ENCODE peak calls at places on chromosomes 16 and 17, in six cellular contexts. One of them, this sample, is unnamed.

GRCh38 chr16:83581082-83581481 is 226.7 kb upstream of the HSBP1 start:
- DNase-seq in HepG2: no peak
- DNase-seq in H1: no peak
- DNase-seq in K562: no peak
- DNase-seq in GM12878: no peak
- DNase-seq in HCT116: no peak
- DNase-seq in this sample: no peak

GRCh38 chr17:40329981-40330794 is 21.2 kb downstream of the RARA start:
- DNase-seq in GM12878: no peak
- DNase-seq in HepG2: no peak
- DNase-seq in K562: no peak
- DNase-seq in HCT116: no peak
- DNase-seq in H1: no peak
- DNase-seq in this sample: no peak

GRCh38 chr17:79174193-79174765 is 99.7 kb downstream of the ENGASE start:
- DNase-seq in GM12878: no peak
- DNase-seq in K562: no peak
- DNase-seq in HCT116: no peak
- DNase-seq in H1: no peak
- DNase-seq in HepG2: no peak
- DNase-seq in this sample: no peak

GRCh38 chr16:27405546-27406451 is 3.8 kb downstream of the IL21R start:
- DNase-seq in HCT116: no peak
- DNase-seq in K562: no peak
- DNase-seq in GM12878: no peak
- DNase-seq in HepG2: no peak
- DNase-seq in H1: no peak
- DNase-seq in this sample: no peak

GRCh38 chr16:880471-881171 is 80.1 kb upstream of the GNG13 start:
- DNase-seq in HepG2: no peak
- DNase-seq in H1: no peak
- DNase-seq in K562: no peak
- DNase-seq in GM12878: no peak
- DNase-seq in HCT116: no peak
- DNase-seq in this sample: no peak

GRCh38 chr16:85389679-85390470 is 223.2 kb upstream of the GSE1 start:
- DNase-seq in HepG2: no peak
- DNase-seq in H1: no peak
- DNase-seq in K562: no peak
- DNase-seq in GM12878: no peak
- DNase-seq in HCT116: no peak
- DNase-seq in this sample: no peak

GRCh38 chr17:76091526-76092285 is 11.9 kb downstream of the EXOC7 start:
- DNase-seq in H1: no peak
- DNase-seq in K562: no peak
- DNase-seq in HepG2: no peak
- DNase-seq in HCT116: no peak
- DNase-seq in GM12878: no peak
- DNase-seq in this sample: no peak

GRCh38 chr16:30025574-30025973 is 2.6 kb downstream of the C16orf92 start:
- DNase-seq in GM12878: no peak
- DNase-seq in HepG2: no peak
- DNase-seq in K562: no peak
- DNase-seq in H1: no peak
- DNase-seq in HCT116: no peak
- DNase-seq in this sample: no peak

GRCh38 chr17:29590979-29591736 is 1.7 kb upstream of the GIT1 start:
- DNase-seq in H1: no peak
- DNase-seq in K562: peak; percentile 74
- DNase-seq in HepG2: peak; percentile 58
- DNase-seq in HCT116: peak; percentile 48
- DNase-seq in GM12878: no peak
- DNase-seq in this sample: no peak

GRCh38 chr17:21493993-21494392 is 117.8 kb downstream of the KCNJ12 start:
- DNase-seq in K562: no peak
- DNase-seq in HepG2: no peak
- DNase-seq in GM12878: no peak
- DNase-seq in H1: no peak
- DNase-seq in HCT116: no peak
- DNase-seq in this sample: no peak

GRCh38 chr16:19138601-19139000 is 24.8 kb downstream of the ITPRIPL2 start:
- DNase-seq in H1: no peak
- DNase-seq in K562: no peak
- DNase-seq in GM12878: no peak
- DNase-seq in HCT116: no peak
- DNase-seq in HepG2: no peak
- DNase-seq in this sample: no peak

GRCh38 chr16:28863929-28864886 is 565 bp downstream of the SH2B1 start:
- DNase-seq in H1: no peak
- DNase-seq in K562: peak; percentile 24
- DNase-seq in GM12878: no peak
- DNase-seq in HCT116: no peak
- DNase-seq in HepG2: no peak
- DNase-seq in this sample: no peak

GRCh38 chr17:28871056-28871579 is 16.3 kb downstream of the ERAL1 start:
- DNase-seq in GM12878: peak; percentile 79
- DNase-seq in HCT116: no peak
- DNase-seq in HepG2: no peak
- DNase-seq in K562: no peak
- DNase-seq in H1: no peak
- DNase-seq in this sample: no peak

GRCh38 chr17:50279181-50279526 is 4.9 kb downstream of the TMEM92 start:
- DNase-seq in K562: no peak
- DNase-seq in H1: no peak
- DNase-seq in GM12878: no peak
- DNase-seq in HCT116: no peak
- DNase-seq in HepG2: no peak
- DNase-seq in this sample: no peak

GRCh38 chr16:66260522-66261290 is 105.8 kb upstream of the CDH5 start:
- DNase-seq in K562: no peak
- DNase-seq in HepG2: no peak
- DNase-seq in H1: no peak
- DNase-seq in GM12878: no peak
- DNase-seq in HCT116: no peak
- DNase-seq in this sample: no peak

GRCh38 chr17:45263477-45263860 is 1.6 kb upstream of the SPATA32 start:
- DNase-seq in HCT116: no peak
- DNase-seq in H1: no peak
- DNase-seq in K562: no peak
- DNase-seq in HepG2: no peak
- DNase-seq in GM12878: no peak
- DNase-seq in this sample: no peak

GRCh38 chr17:18281815-18282214 is 21.4 kb downstream of the MIEF2 start:
- DNase-seq in GM12878: no peak
- DNase-seq in K562: no peak
- DNase-seq in HepG2: no peak
- DNase-seq in H1: no peak
- DNase-seq in HCT116: no peak
- DNase-seq in this sample: no peak

GRCh38 chr17:50684612-50685333 is 22.9 kb downstream of the ANKRD40 start:
- DNase-seq in HCT116: no peak
- DNase-seq in H1: no peak
- DNase-seq in K562: no peak
- DNase-seq in HepG2: peak; percentile 98
- DNase-seq in GM12878: no peak
- DNase-seq in this sample: no peak

GRCh38 chr16:5042574-5043171 is 8.9 kb upstream of the NAGPA start:
- DNase-seq in K562: no peak
- DNase-seq in H1: no peak
- DNase-seq in GM12878: no peak
- DNase-seq in HepG2: peak; percentile 73
- DNase-seq in HCT116: peak; percentile 27
- DNase-seq in this sample: no peak

GRCh38 chr17:35051579-35052239 is 11.8 kb downstream of the RFFL start:
- DNase-seq in H1: no peak
- DNase-seq in HCT116: no peak
- DNase-seq in K562: no peak
- DNase-seq in HepG2: peak; percentile 78
- DNase-seq in GM12878: no peak
- DNase-seq in this sample: no peak

GRCh38 chr16:17177968-17178880 is 292.5 kb downstream of the XYLT1 start:
- DNase-seq in H1: no peak
- DNase-seq in K562: no peak
- DNase-seq in GM12878: no peak
- DNase-seq in HCT116: no peak
- DNase-seq in HepG2: no peak
- DNase-seq in this sample: no peak

GRCh38 chr16:72073831-72074230 is 10.8 kb downstream of the HPR start:
- DNase-seq in GM12878: no peak
- DNase-seq in HepG2: no peak
- DNase-seq in HCT116: no peak
- DNase-seq in H1: no peak
- DNase-seq in K562: no peak
- DNase-seq in this sample: no peak

GRCh38 chr17:80257716-80258213 is 2.9 kb upstream of the RNF213 start:
- DNase-seq in GM12878: no peak
- DNase-seq in K562: no peak
- DNase-seq in HepG2: no peak
- DNase-seq in H1: no peak
- DNase-seq in HCT116: no peak
- DNase-seq in this sample: no peak

GRCh38 chr16:86768231-86768791 is 190.0 kb downstream of the FOXL1 start:
- DNase-seq in HepG2: no peak
- DNase-seq in HCT116: no peak
- DNase-seq in GM12878: no peak
- DNase-seq in H1: no peak
- DNase-seq in K562: no peak
- DNase-seq in this sample: no peak
- TF ChIP-seq ZNF274 in HepG2: no peak
- TF ChIP-seq ZNF274 in HCT116: no peak
- TF ChIP-seq ZNF274 in GM12878: no peak
- TF ChIP-seq ZNF274 in H1: no peak
- TF ChIP-seq ZNF274 in K562: no peak
- TF ChIP-seq ZNF274 in this sample: no peak

GRCh38 chr17:67993998-67994361 is 2.3 kb downstream of the C17orf58 start:
- DNase-seq in HepG2: peak; percentile 28
- DNase-seq in GM12878: no peak
- DNase-seq in H1: no peak
- DNase-seq in HCT116: no peak
- DNase-seq in K562: peak; percentile 44
- DNase-seq in this sample: no peak

GRCh38 chr17:67993153-67993997 is 2.9 kb downstream of the C17orf58 start:
- DNase-seq in H1: no peak
- DNase-seq in HepG2: peak; percentile 68
- DNase-seq in GM12878: no peak
- DNase-seq in K562: peak; percentile 87
- DNase-seq in HCT116: peak; percentile 81
- DNase-seq in this sample: no peak

GRCh38 chr17:67992541-67993152 is 3.6 kb downstream of the C17orf58 start:
- DNase-seq in HCT116: no peak
- DNase-seq in HepG2: no peak
- DNase-seq in H1: no peak
- DNase-seq in GM12878: no peak
- DNase-seq in K562: no peak
- DNase-seq in this sample: no peak

GRCh38 chr17:67995568-67996191 is 589 bp downstream of the C17orf58 start:
- DNase-seq in GM12878: no peak
- DNase-seq in K562: no peak
- DNase-seq in HepG2: no peak
- DNase-seq in HCT116: no peak
- DNase-seq in H1: no peak
- DNase-seq in this sample: no peak

DNA sequence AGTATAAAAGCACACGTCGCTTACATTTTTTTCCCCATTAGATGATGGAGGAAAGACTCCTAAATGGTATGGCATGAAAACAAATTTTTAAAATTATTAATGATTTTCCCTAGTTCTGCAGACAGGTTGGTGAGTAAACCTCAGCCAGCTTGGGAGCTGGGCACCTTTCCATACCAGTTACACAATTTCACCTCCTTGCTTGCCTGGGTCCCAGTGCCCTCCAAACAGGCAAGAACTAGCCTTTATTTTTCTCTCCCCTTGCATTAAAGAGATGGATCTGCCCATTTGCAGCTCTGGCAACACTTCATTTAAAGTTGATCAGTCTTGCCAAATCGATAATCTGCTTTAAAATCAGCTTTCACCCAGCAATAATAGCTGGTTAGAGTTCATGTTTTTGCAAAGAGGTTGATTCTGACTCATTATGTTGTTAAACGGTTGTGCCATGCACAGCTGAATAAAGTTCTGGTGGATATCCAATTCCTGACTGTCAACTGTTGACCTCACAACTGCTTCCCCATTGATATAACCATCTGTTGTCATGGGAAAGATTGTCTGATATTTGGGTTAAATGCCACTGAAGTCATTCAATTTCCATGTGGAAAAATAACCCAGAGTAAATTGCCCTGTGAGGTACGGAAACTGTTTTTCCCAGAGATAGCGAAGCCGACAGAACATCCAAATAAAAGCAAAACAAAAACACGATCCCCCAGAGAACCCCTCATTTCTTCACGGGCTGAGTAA is 1.3 kb downstream of the C17orf58 start:
- DNase-seq in HCT116: no peak
- DNase-seq in HepG2: no peak
- DNase-seq in K562: no peak
- DNase-seq in GM12878: no peak
- DNase-seq in H1: no peak
- DNase-seq in this sample: no peak
- H3K4me3 ChIP-seq in HCT116: peak overlapping the region; percentile 98
- H3K4me3 ChIP-seq in HepG2: peak overlapping the region; percentile 72
- H3K4me3 ChIP-seq in K562: peak overlapping the region; percentile 10
- H3K4me3 ChIP-seq in GM12878: peak overlapping the region; percentile 65
- H3K4me3 ChIP-seq in H1: peak overlapping the region; percentile 64
- H3K4me3 ChIP-seq in this sample: peak overlapping the region; percentile 44

GRCh38 chr16:70805787-70806186 is 4.8 kb upstream of the VAC14 start:
- DNase-seq in H1: no peak
- DNase-seq in GM12878: no peak
- DNase-seq in HCT116: no peak
- DNase-seq in HepG2: no peak
- DNase-seq in K562: no peak
- DNase-seq in this sample: no peak
- TF ChIP-seq ZNF274 in H1: no peak
- TF ChIP-seq ZNF274 in GM12878: no peak
- TF ChIP-seq ZNF274 in HCT116: no peak
- TF ChIP-seq ZNF274 in HepG2: no peak
- TF ChIP-seq ZNF274 in K562: no peak
- TF ChIP-seq ZNF274 in this sample: no peak

GRCh38 chr16:57876210-57876609 is 73.9 kb upstream of the KIFC3 start:
- DNase-seq in K562: no peak
- DNase-seq in HCT116: no peak
- DNase-seq in H1: no peak
- DNase-seq in GM12878: no peak
- DNase-seq in HepG2: no peak
- DNase-seq in this sample: no peak

GRCh38 chr16:57870753-57871454 is 68.6 kb upstream of the KIFC3 start:
- DNase-seq in HCT116: no peak
- DNase-seq in H1: no peak
- DNase-seq in K562: no peak
- DNase-seq in HepG2: no peak
- DNase-seq in GM12878: no peak
- DNase-seq in this sample: no peak

GRCh38 chr16:57875347-57875746 is 73.1 kb upstream of the KIFC3 start:
- DNase-seq in HCT116: no peak
- DNase-seq in GM12878: no peak
- DNase-seq in K562: no peak
- DNase-seq in HepG2: no peak
- DNase-seq in H1: no peak
- DNase-seq in this sample: no peak

GRCh38 chr16:57871457-57871856 is 69.2 kb upstream of the KIFC3 start:
- DNase-seq in GM12878: no peak
- DNase-seq in HepG2: no peak
- DNase-seq in K562: no peak
- DNase-seq in H1: no peak
- DNase-seq in HCT116: no peak
- DNase-seq in this sample: no peak

GRCh38 chr16:57873218-57873617 is 70.9 kb upstream of the KIFC3 start:
- DNase-seq in HepG2: no peak
- DNase-seq in GM12878: no peak
- DNase-seq in HCT116: no peak
- DNase-seq in H1: peak; percentile 50
- DNase-seq in K562: no peak
- DNase-seq in this sample: peak; percentile 59
- H3K4me3 ChIP-seq in HepG2: no peak overlapping the region
- H3K4me3 ChIP-seq in GM12878: no peak overlapping the region
- H3K4me3 ChIP-seq in HCT116: no peak overlapping the region
- H3K4me3 ChIP-seq in H1: peak overlapping the region; percentile 27
- H3K4me3 ChIP-seq in K562: no peak overlapping the region
- H3K4me3 ChIP-seq in this sample: peak overlapping the region; percentile 8